ENCODE peak calls at places on chromosomes 11 and 22, in eight cellular contexts. W is GM23338, L is hypothalamus, N is NCI-H1436 treated with DMSO at 0.1 percent for 48 hours, J is RWPE1, Q is left cardiac atrium, U is right atrium auricular region, F is T-helper 17 cell. Z is an unnamed sample.

GRCh38 chr22:36926721-36927435 is 13.4 kb downstream of the CSF2RB start:
- DNase-seq in U (peak; percentile 54), Q (no peak), F (no peak), J (no peak), W (no peak), N (no peak), L (no peak), Z (no peak)

GRCh38 chr11:2379471-2380174 is 2.5 kb downstream of the CD81 start:
- DNase-seq in L (no peak), J (no peak), Q (peak; percentile 30), U (no peak), W (no peak), F (no peak), N (no peak), Z (no peak)

GRCh38 chr11:45187375-45187774 is 40.9 kb downstream of the PRDM11 start:
- DNase-seq in N (no peak), U (no peak), J (no peak), L (no peak), F (no peak), W (no peak), Q (no peak), Z (no peak)

GRCh38 chr22:42959472-42960145 is 55.3 kb downstream of the PACSIN2 start:
- DNase-seq in N (no peak), J (peak; percentile 56), W (peak; percentile 55), U (peak; percentile 83), Q (peak; percentile 74), L (no peak), F (no peak), Z (no peak)

GRCh38 chr11:67267188-67268035 is 1.1 kb downstream of the GRK2 start:
- DNase-seq in N (no peak), U (no peak), W (no peak), Q (peak; percentile 33), J (no peak), L (no peak), F (no peak), Z (no peak)

GRCh38 chr11:94933225-94934130 is 39.9 kb downstream of the CWC15 start:
- DNase-seq in L (no peak), F (no peak), J (no peak), U (peak; percentile 71), W (no peak), Q (no peak), N (no peak), Z (no peak)

GRCh38 chr11:122186439-122187080 is 70.5 kb upstream of the BLID start:
- DNase-seq in J (peak; percentile 38), L (no peak), Q (no peak), F (no peak), U (no peak), N (no peak), W (no peak), Z (no peak)

GRCh38 chr22:40410272-40410671 is 39.9 kb downstream of the SGSM3 start:
- DNase-seq in J (peak; percentile 78), L (no peak), Q (no peak), U (no peak), W (no peak), N (no peak), F (no peak), Z (no peak)

GRCh38 chr11:37786214-37786755 is 1188.2 kb upstream of the RAG2 start:
- DNase-seq in Q (no peak), F (no peak), J (no peak), L (no peak), W (no peak), U (no peak), N (no peak), Z (no peak)

GRCh38 chr22:23251445-23252093 is 71.3 kb downstream of the BCR start:
- DNase-seq in J (peak; percentile 38), U (no peak), Q (no peak), F (no peak), W (no peak), N (no peak), L (no peak), Z (no peak)

GRCh38 chr22:23163665-23164064 is 16.6 kb upstream of the BCR start:
- DNase-seq in N (no peak), U (no peak), F (no peak), J (no peak), L (peak; percentile 11), W (no peak), Q (no peak), Z (no peak)

GRCh38 chr11:8786933-8787332 is 104.3 kb downstream of the RPL27A start:
- DNase-seq in Q (no peak), W (peak; percentile 31), U (no peak), J (no peak), L (no peak), F (no peak), N (no peak), Z (no peak)

GRCh38 chr11:15629690-15630321 is 515.1 kb downstream of the INSC start:
- DNase-seq in N (no peak), J (peak; percentile 7), L (no peak), U (no peak), F (no peak), W (peak; percentile 88), Q (no peak), Z (no peak)

Z was measured in activated CD8-positive, alpha-beta memory T cell treated with anti-CD3 and anti-CD28 coated beads for 4 hours.